ENCODE peak calls at places on chromosome 2, in six cellular contexts. N is neuronal stem cell, G is IMR-90, B is H1, O is mesenchymal stem cell, W is trophoblast cell. Z is an unnamed sample.

GRCh38 chr2:43429366-43429765 is 166.5 kb downstream of the THADA start:
- DNase-seq in N (no peak), O (no peak), B (no peak), G (no peak), W (no peak), Z (no peak)

GRCh38 chr2:12931211-12931844 is 214.6 kb downstream of the TRIB2 start:
- DNase-seq in G (peak), W (peak), N (no peak), B (no peak), O (peak), Z (peak)

GRCh38 chr2:70949086-70949485 is 13.4 kb downstream of the ATP6V1B1 start:
- DNase-seq in N (no peak), G (no peak), O (no peak), B (no peak), W (peak), Z (no peak)

GRCh38 chr2:128685841-128686497 is 367.3 kb upstream of the HS6ST1 start:
- DNase-seq in W (no peak), B (no peak), N (no peak), O (no peak), G (no peak), Z (no peak)

GRCh38 chr2:107218208-107218607 is 332.2 kb upstream of the ST6GAL2 start:
- DNase-seq in G (no peak), N (no peak), B (no peak), O (no peak), W (no peak), Z (no peak)

GRCh38 chr2:163652741-163653140 is 83.1 kb downstream of the FIGN start:
- DNase-seq in B (no peak), W (no peak), N (no peak), O (peak), G (no peak), Z (peak)

GRCh38 chr2:75788154-75788553 is 77.4 kb upstream of the GCFC2 start:
- DNase-seq in N (no peak), G (no peak), O (no peak), W (peak), B (no peak), Z (no peak)

GRCh38 chr2:46119453-46119852 is 177.8 kb upstream of the EPAS1 start:
- DNase-seq in N (no peak), B (no peak), W (peak), G (no peak), O (no peak), Z (no peak)

GRCh38 chr2:15391771-15392170 is 169.4 kb downstream of the NBAS start:
- DNase-seq in G (no peak), B (no peak), W (no peak), O (no peak), N (no peak), Z (no peak)

GRCh38 chr2:127185093-127185492 is 35.0 kb downstream of the CYP27C1 start:
- DNase-seq in O (no peak), B (no peak), W (no peak), G (no peak), N (no peak), Z (no peak)

GRCh38 chr2:209307161-209308001 is 116.5 kb upstream of the MAP2 start:
- DNase-seq in W (no peak), G (no peak), B (peak), O (no peak), N (no peak), Z (peak)

GRCh38 chr2:159094173-159094737 is 125.8 kb downstream of the TANC1 start:
- DNase-seq in G (peak), B (no peak), O (peak), W (peak), N (no peak), Z (no peak)

GRCh38 chr2:241087420-241088268 is 14.4 kb downstream of the MTERF4 start:
- DNase-seq in N (no peak), G (no peak), O (no peak), W (no peak), B (no peak), Z (no peak)

GRCh38 chr2:231391981-231392380 is 3.5 kb upstream of the B3GNT7 start:
- DNase-seq in B (no peak), O (no peak), G (no peak), W (no peak), N (no peak), Z (no peak)

GRCh38 chr2:201407265-201407664 is 44.0 kb downstream of the TRAK2 start:
- DNase-seq in B (no peak), O (no peak), G (peak), N (no peak), W (no peak), Z (no peak)

GRCh38 chr2:162490795-162491470 is 147.0 kb downstream of the GCA start:
- DNase-seq in B (no peak), N (no peak), G (no peak), O (no peak), W (peak), Z (no peak)

GRCh38 chr2:122273785-122274419 is 518.5 kb downstream of the TSN start:
- DNase-seq in W (no peak), N (no peak), B (no peak), O (no peak), G (no peak), Z (no peak)

GRCh38 chr2:220198911-220199310 is 571.5 kb downstream of the SLC4A3 start:
- DNase-seq in W (peak), O (no peak), N (no peak), G (peak), B (no peak), Z (no peak)

DNA sequence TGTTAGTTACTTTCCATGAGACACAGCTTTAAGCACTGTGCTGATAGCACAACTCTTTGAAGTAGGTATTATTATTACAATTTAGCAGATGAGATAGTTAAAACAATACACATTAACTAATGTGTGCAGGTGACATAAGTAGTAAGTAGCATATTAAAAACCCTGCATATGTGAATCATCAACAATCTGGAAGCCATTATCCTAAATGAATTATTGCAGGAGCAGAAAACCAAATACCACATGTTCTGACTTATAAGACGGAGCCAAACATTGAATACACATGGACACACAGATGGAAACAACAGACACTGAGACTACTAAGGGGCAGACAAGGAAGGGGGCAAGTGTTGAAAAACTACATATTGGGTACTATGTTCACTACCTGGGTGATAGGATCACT is 300.3 kb upstream of the GULP1 start:
- DNase-seq in G (no peak), W (no peak), B (no peak), O (no peak), N (no peak), Z (no peak)
- H3K4me3 ChIP-seq in G (no peak), W (no peak), B (no peak), O (no peak), N (no peak), Z (no peak)

DNA sequence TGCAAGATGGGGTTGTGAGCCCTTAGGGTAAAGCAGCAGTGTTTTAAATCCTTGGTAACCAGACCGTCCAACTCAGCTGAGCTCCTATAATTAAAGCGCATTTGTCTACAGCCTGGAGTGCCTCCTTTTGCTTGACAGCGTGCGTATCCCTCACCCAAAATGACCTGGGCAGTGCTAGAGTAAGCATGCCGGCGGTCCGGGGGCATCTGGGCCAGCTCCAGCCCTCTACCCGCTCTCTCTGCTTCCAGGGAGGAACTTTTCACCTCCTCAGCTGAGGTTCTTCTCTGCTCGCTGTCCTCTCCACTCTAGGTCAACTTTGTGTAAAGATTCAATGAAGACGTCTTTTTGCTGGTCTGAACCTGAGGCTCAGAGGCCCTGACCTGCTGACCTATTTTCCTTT is 102.4 kb upstream of the TPO start:
- DNase-seq in W (no peak), B (no peak), O (no peak), N (no peak), G (no peak), Z (no peak)
- H3K18ac ChIP-seq in W (no peak), B (no peak), O (no peak), N (peak), G (no peak), Z (no peak)

GRCh38 chr2:206084468-206084869 is 1.5 kb downstream of the INO80D start:
- DNase-seq in W (peak), B (no peak), G (peak), O (peak), N (peak), Z (peak)

GRCh38 chr2:206083602-206084467 is 2.1 kb downstream of the INO80D start:
- DNase-seq in B (peak), W (no peak), O (peak), G (no peak), N (no peak), Z (peak)

GRCh38 chr2:206084870-206085741 is 868 bp downstream of the INO80D start:
- DNase-seq in B (no peak), G (no peak), W (peak), O (peak), N (peak), Z (peak)

GRCh38 chr2:206086683-206087350 is 843 bp upstream of the INO80D start:
- DNase-seq in W (peak), N (no peak), G (no peak), O (peak), B (no peak), Z (no peak)

DNA sequence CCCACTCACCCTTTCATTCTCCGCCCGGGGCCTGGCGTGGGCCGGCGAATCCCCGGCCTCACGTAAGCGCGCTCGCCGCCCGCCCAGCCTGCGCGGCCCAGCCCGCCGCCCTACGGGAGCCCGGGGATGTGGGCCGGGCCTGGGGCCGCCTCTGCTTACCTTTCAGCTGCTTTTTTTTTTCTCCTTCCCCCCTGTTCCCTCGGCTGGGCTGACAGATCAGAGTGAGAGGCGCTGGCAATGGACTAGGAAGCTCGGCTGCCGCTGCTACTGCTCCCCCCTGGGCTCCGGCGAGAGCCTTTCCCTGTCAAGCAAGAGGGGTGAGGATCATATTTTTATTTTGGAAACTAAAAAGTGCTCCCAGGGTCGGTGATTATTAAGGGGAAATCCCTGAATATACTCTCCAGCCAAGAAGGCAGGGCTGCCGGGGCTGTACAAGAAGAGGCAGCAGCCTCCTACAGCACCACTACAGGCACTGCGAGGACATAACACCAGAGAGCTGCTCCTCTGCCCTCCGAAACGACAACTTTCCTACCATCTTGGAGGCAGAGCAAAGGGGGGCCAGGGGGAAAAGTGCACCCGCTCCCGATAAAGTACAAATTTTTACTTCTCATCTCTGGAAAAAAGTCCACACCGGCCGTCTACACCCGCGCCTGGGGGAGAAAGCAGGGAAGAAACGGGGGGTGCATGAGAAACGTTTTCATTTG is at the start of gene INO80D:
- DNase-seq in G (peak), B (no peak), N (peak), W (peak), O (peak), Z (peak)
- H2BK5ac ChIP-seq in G (peak), B (peak), N (peak), W (peak), O (peak), Z (peak)

GRCh38 chr2:99928472-99929053 is 213.8 kb downstream of the AFF3 start:
- DNase-seq in G (no peak), N (no peak), O (peak), W (no peak), B (no peak), Z (no peak)
- H3K4me3 ChIP-seq in G (no peak), N (no peak), O (no peak), W (no peak), B (no peak), Z (no peak)

GRCh38 chr2:26475832-26476501 is 2.0 kb downstream of the OTOF start:
- DNase-seq in N (no peak), W (no peak), O (no peak), B (no peak), G (no peak), Z (no peak)
- H3K18ac ChIP-seq in N (peak), W (no peak), O (no peak), B (no peak), G (no peak), Z (no peak)

GRCh38 chr2:63853527-63854310 is 12.0 kb downstream of the UGP2 start:
- DNase-seq in B (no peak), N (no peak), G (no peak), O (peak), W (peak), Z (peak)

GRCh38 chr2:63850204-63850571 is 8.5 kb downstream of the UGP2 start:
- DNase-seq in B (no peak), W (no peak), O (no peak), N (no peak), G (no peak), Z (no peak)

GRCh38 chr2:63849381-63850203 is 7.9 kb downstream of the UGP2 start:
- DNase-seq in W (peak), B (peak), G (no peak), N (no peak), O (no peak), Z (peak)

GRCh38 chr2:63850650-63851049 is 9.0 kb downstream of the UGP2 start:
- DNase-seq in O (peak), G (no peak), B (no peak), N (no peak), W (no peak), Z (no peak)

GRCh38 chr2:63851912-63852311 is 10.2 kb downstream of the UGP2 start:
- DNase-seq in N (no peak), W (no peak), G (no peak), B (no peak), O (no peak), Z (no peak)
- H2BK5ac ChIP-seq in N (no peak), W (no peak), G (no peak), B (peak), O (no peak), Z (no peak)

GRCh38 chr2:193270816-193271215 is 1076.1 kb upstream of the TMEFF2 start:
- DNase-seq in O (no peak), B (no peak), N (no peak), G (no peak), W (no peak), Z (no peak)

GRCh38 chr2:193267496-193268002 is 1072.8 kb upstream of the TMEFF2 start:
- DNase-seq in B (no peak), G (no peak), O (no peak), N (no peak), W (no peak), Z (no peak)

GRCh38 chr2:193276069-193276468 is 1081.3 kb upstream of the TMEFF2 start:
- DNase-seq in O (no peak), N (no peak), G (no peak), B (no peak), W (no peak), Z (no peak)

GRCh38 chr2:193276560-193276959 is 1081.8 kb upstream of the TMEFF2 start:
- DNase-seq in O (no peak), W (no peak), G (no peak), N (no peak), B (no peak), Z (no peak)

GRCh38 chr2:193272011-193272410 is 1077.3 kb upstream of the TMEFF2 start:
- DNase-seq in G (no peak), W (peak), N (no peak), O (no peak), B (no peak), Z (no peak)
- H3K4me3 ChIP-seq in G (no peak), W (no peak), N (no peak), O (no peak), B (no peak), Z (no peak)

GRCh38 chr2:169735623-169736022 is 2.0 kb downstream of the KLHL23 start:
- DNase-seq in W (no peak), G (no peak), O (no peak), B (no peak), N (no peak), Z (no peak)

GRCh38 chr2:169732075-169732474 is 1.6 kb upstream of the KLHL23 start:
- DNase-seq in B (no peak), N (no peak), G (no peak), O (no peak), W (no peak), Z (no peak)

GRCh38 chr2:169732583-169733358 is 861 bp upstream of the KLHL23 start:
- DNase-seq in B (no peak), W (peak), N (no peak), G (no peak), O (peak), Z (no peak)

GRCh38 chr2:169736902-169737301 is 3.3 kb downstream of the KLHL23 start:
- DNase-seq in W (no peak), N (no peak), B (no peak), O (peak), G (no peak), Z (no peak)

DNA sequence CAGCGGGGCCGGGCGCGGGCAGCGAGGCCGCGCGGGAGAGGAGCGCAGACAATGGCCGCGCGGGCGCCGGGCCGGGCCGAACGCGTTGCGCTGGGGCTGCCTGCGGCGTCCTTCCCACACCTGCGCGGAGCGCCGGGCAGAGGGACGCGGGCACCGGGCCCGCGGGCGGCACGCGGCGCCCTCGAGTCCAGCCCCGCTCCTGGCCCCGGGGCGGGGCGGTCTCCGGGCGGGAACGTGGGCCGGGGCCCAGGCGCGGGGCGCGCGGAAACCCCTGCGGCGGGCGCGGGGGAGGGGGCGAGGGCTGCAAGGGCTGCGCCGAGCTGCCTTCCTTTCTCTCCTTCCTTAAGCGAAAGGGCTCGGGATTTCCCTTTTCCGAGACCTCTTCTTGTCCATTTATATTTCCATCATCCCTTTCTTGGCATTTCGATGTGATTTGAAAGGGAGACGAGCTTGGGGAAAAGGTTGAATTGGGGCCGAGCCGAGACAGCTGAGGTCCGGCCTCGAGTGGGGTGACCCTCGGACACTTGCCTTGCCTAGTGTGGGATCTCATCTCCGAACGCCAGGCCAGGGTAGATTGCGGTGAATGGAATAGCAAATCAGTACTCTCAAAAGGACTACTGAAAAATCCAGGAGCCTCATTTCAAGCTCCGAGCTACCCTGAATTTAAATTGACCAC is 678 bp downstream of the KLHL23 start:
- DNase-seq in G (no peak), W (peak), N (peak), O (peak), B (no peak), Z (peak)
- H3K18ac ChIP-seq in G (no peak), W (peak), N (peak), O (no peak), B (peak), Z (peak)

DNA sequence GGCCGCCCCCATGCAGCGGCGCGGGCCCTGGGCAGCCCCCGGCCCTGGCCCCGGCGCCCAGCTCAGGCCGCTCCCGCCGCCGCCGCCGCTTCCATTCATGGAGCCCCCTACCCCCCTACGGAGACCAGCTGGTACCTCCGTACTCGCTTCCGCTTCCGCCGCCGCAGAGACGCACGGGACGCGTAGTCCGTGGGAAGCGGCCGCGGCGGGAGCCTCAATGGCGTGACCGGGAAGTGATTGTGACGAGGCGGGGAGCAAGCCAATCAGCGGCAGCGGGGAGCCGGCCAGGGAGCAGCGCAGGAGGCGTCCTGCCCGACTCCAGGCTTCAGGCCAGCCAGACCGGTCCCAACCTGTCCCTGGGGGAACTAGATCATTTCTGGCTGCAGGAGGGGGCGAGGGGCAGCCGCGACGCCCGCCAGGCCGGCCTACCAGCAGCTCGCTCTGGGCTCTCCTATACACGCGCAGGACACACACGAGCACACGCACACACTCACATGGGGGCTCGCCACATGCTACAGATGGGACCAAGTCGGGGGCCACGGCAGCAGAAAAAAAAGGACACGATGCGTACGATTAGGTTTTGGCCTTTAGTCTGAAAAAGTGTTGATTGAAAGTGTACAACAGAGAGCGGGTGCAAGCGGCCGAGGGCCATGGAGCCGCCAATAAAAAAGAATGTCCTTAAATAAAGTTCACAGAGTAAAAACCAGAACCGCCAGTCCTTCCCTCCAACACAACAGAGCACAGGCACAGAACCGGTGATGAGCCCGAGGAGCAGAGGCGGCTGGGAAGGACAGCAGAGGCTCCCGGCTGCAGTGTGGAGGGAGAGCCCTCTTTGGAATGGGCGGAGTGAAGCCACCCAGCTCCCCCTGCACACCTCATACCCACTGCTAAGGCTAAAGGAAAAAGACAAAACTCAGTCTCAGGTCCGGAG is at the start of gene ZNF513:
- DNase-seq in N (peak), W (peak), G (peak), B (peak), O (peak), Z (peak)
- H2BK5ac ChIP-seq in N (peak), W (peak), G (peak), B (peak), O (no peak), Z (peak)